ENCODE peak calls at places on chromosomes 7 and 10, in five cellular contexts. Q is HCT116, O is K562, A is H1, L is GM12878. E is an unnamed sample.

GRCh38 chr10:132850896-132851295 is 64.9 kb upstream of the NKX6-2 start:
- DNase-seq in A (no peak), Q (no peak), O (no peak), L (no peak), E (no peak)

GRCh38 chr7:16078076-16078952 is 343.0 kb downstream of the CRPPA start:
- DNase-seq in A (no peak), O (peak), Q (peak), L (no peak), E (peak)

GRCh38 chr10:45375716-45376231 is 1.8 kb downstream of the ALOX5 start:
- DNase-seq in O (peak), L (no peak), A (no peak), Q (no peak), E (no peak)

GRCh38 chr7:4937411-4937810 is 21.6 kb downstream of the MMD2 start:
- DNase-seq in A (no peak), Q (no peak), O (no peak), L (no peak), E (no peak)

GRCh38 chr7:108114117-108114841 is 15.9 kb downstream of the LAMB4 start:
- DNase-seq in A (peak), Q (peak), L (no peak), O (no peak), E (peak)

GRCh38 chr7:37234334-37234733 is 214.3 kb downstream of the ELMO1 start:
- DNase-seq in O (no peak), Q (no peak), L (no peak), A (no peak), E (peak)

GRCh38 chr10:8722835-8723234 is 668.3 kb downstream of the GATA3 start:
- DNase-seq in O (no peak), L (no peak), Q (no peak), A (no peak), E (no peak)

GRCh38 chr10:5584895-5585516 is 60.2 kb downstream of the CALML3 start:
- DNase-seq in A (no peak), L (peak), O (no peak), Q (peak), E (peak)

GRCh38 chr7:25985196-25985595 is 166.8 kb upstream of the NFE2L3 start:
- DNase-seq in L (no peak), O (no peak), Q (no peak), A (no peak), E (no peak)

GRCh38 chr10:128463991-128464755 is 337.9 kb upstream of the MKI67 start:
- DNase-seq in Q (peak), A (no peak), O (no peak), L (peak), E (peak)

GRCh38 chr7:131557521-131558385 is 1.3 kb upstream of the PODXL start:
- DNase-seq in Q (no peak), L (no peak), A (peak), O (no peak), E (peak)

GRCh38 chr10:22761569-22762220 is 47.3 kb upstream of the PIP4K2A start:
- DNase-seq in L (no peak), Q (no peak), A (no peak), O (no peak), E (no peak)

GRCh38 chr7:73613954-73614735 is 10.2 kb downstream of the MLXIPL start:
- DNase-seq in O (no peak), Q (no peak), A (no peak), L (no peak), E (no peak)

GRCh38 chr7:585229-585711 is 65.6 kb upstream of the PDGFA start:
- DNase-seq in O (peak), Q (no peak), L (peak), A (no peak), E (no peak)

GRCh38 chr7:80082214-80082613 is 52.4 kb upstream of the GNAI1 start:
- DNase-seq in Q (no peak), A (no peak), O (no peak), L (no peak), E (no peak)

GRCh38 chr10:14048930-14049613 is 281.7 kb downstream of the FRMD4A start:
- DNase-seq in Q (no peak), L (peak), O (no peak), A (no peak), E (no peak)

GRCh38 chr7:17130281-17131059 is 168.0 kb upstream of the AHR start:
- DNase-seq in O (no peak), Q (peak), L (no peak), A (no peak), E (peak)

GRCh38 chr10:127694580-127695193 is 42.3 kb upstream of the FOXI2 start:
- DNase-seq in L (no peak), O (peak), A (peak), Q (peak), E (peak)

GRCh38 chr10:89450901-89451300 is 36.5 kb downstream of the IFIT5 start:
- DNase-seq in L (no peak), Q (no peak), O (no peak), A (no peak), E (no peak)

GRCh38 chr7:144137501-144137900 is 14.5 kb downstream of the OR2A14 start:
- DNase-seq in L (no peak), O (no peak), Q (no peak), A (no peak), E (no peak)

GRCh38 chr10:112082134-112082533 is 101.4 kb downstream of the GPAM start:
- DNase-seq in O (no peak), Q (no peak), A (no peak), L (no peak), E (no peak)

GRCh38 chr10:97532935-97533671 is 34.4 kb downstream of the UBTD1 start:
- DNase-seq in A (peak), Q (no peak), O (no peak), L (no peak), E (no peak)

DNA sequence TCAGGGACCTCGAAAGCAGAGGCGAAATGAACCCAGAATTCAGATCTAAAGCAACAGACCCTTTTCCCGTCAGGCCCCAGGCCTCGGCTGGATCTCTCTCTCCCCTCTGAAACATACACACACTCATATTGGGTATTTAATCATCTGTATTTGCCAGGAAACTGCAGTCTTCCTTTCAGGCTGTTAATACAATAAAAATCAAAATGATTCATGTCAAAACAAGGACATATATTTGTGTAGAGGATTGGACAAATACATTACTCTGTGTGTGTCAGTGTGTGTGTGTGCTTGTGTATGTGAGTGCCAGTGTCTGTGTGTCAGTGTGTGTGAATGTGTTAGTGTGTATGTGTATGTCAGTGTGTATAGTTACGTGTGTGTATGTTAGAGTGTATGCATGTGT is 90.8 kb downstream of the JCAD start:
- DNase-seq in Q (no peak), L (no peak), O (no peak), A (no peak), E (no peak)
- H3K9ac ChIP-seq in Q (no peak), L (no peak), O (no peak), A (no peak), E (no peak)

DNA sequence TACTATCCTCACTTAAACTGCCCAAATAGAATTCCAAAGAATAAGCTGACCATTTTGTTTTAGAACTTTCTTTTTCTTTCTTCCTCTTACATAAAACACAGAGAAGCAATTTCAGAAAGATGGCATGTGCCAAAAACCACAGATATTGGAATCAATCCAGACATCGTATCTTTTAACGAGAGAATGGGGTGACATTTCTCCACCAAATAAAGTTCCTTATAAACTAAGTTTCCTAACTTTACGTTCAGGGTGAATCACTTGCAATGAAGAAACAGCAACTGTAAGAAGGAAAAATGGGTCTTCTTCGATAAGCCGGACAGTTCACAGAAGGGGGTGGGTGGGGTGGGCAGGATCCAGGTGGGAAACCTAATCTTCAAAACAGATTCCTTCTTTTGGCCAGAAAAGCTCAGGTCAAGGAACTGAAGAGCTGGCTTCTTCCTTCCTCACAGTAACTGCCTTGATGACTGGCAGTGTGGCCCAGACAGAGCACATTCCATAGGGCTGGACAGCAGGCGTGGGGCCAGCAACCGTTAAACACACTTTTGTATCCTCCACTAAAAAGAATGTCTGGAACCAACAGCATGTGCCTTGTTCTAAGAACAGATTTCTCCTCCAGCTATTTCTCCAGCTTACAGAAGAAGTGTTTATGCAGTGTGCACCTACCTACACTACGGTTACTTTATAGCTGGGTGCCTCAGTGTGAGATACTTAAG is 31.5 kb downstream of the CREB3L2 start:
- DNase-seq in A (no peak), Q (no peak), L (no peak), O (no peak), E (no peak)
- TF ChIP-seq ZNF274 in A (no peak), Q (no peak), L (no peak), O (no peak), E (no peak)

DNA sequence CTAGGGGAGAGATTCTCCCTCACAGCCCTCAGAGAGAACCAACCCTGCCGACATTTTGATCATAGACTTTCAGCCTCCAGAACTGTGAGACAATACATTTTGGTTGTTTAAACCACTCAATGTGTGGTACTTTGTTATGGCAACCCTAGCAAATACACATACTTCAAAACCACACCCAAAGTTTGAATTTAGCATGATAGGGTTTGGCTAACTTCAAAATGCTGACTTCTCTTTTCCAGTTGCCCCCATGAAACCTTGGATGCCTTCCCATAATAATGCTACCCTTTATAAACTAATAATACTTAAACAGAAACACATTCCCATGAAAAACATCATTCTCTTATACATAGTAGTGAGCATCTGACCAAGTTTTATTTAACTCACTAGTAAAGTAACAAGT is 149.7 kb downstream of the DGKI start:
- DNase-seq in A (no peak), O (no peak), Q (no peak), L (no peak), E (no peak)
- H3K9ac ChIP-seq in A (no peak), O (no peak), Q (no peak), L (no peak), E (no peak)

GRCh38 chr10:102420810-102421644 is at the start of gene FBXL15:
- DNase-seq in Q (peak), L (peak), O (peak), A (peak), E (peak)
- TF ChIP-seq ZNF274 in Q (no peak), L (no peak), O (no peak), A (no peak), E (no peak)

GRCh38 chr10:70804424-70804814 is 11.3 kb upstream of the SGPL1 start:
- DNase-seq in L (no peak), O (no peak), Q (no peak), A (no peak), E (no peak)

GRCh38 chr10:70805619-70806215 is 10.0 kb upstream of the SGPL1 start:
- DNase-seq in Q (no peak), L (no peak), O (no peak), A (no peak), E (no peak)

GRCh38 chr10:70809011-70809611 is 6.6 kb upstream of the SGPL1 start:
- DNase-seq in A (no peak), L (no peak), Q (no peak), O (no peak), E (no peak)

GRCh38 chr10:70807566-70807965 is 8.2 kb upstream of the SGPL1 start:
- DNase-seq in O (no peak), L (no peak), A (no peak), Q (no peak), E (no peak)

GRCh38 chr10:70806841-70807240 is 8.9 kb upstream of the SGPL1 start:
- DNase-seq in Q (no peak), A (no peak), L (no peak), O (no peak), E (no peak)
- H3K9ac ChIP-seq in Q (no peak), A (no peak), L (no peak), O (no peak), E (no peak)

GRCh38 chr7:104327534-104327933 is 869 bp upstream of the LHFPL3 start:
- DNase-seq in A (no peak), L (no peak), Q (no peak), O (no peak), E (no peak)

GRCh38 chr7:104327963-104328307 is 468 bp upstream of the LHFPL3 start:
- DNase-seq in A (no peak), L (no peak), Q (no peak), O (no peak), E (no peak)

GRCh38 chr7:104328308-104328969 is at the start of gene LHFPL3:
- DNase-seq in O (no peak), Q (no peak), L (no peak), A (peak), E (no peak)

GRCh38 chr7:104328970-104329825 is 795 bp downstream of the LHFPL3 start:
- DNase-seq in O (no peak), Q (no peak), A (peak), L (no peak), E (no peak)
- TF ChIP-seq ZNF274 in O (no peak), Q (no peak), A (no peak), L (no peak), E (no peak)

GRCh38 chr10:91385686-91386085 is 24.5 kb upstream of the HECTD2 start:
- DNase-seq in O (no peak), A (no peak), L (no peak), Q (no peak), E (no peak)
- H3K9ac ChIP-seq in O (no peak), A (no peak), L (no peak), Q (no peak), E (no peak)

DNA sequence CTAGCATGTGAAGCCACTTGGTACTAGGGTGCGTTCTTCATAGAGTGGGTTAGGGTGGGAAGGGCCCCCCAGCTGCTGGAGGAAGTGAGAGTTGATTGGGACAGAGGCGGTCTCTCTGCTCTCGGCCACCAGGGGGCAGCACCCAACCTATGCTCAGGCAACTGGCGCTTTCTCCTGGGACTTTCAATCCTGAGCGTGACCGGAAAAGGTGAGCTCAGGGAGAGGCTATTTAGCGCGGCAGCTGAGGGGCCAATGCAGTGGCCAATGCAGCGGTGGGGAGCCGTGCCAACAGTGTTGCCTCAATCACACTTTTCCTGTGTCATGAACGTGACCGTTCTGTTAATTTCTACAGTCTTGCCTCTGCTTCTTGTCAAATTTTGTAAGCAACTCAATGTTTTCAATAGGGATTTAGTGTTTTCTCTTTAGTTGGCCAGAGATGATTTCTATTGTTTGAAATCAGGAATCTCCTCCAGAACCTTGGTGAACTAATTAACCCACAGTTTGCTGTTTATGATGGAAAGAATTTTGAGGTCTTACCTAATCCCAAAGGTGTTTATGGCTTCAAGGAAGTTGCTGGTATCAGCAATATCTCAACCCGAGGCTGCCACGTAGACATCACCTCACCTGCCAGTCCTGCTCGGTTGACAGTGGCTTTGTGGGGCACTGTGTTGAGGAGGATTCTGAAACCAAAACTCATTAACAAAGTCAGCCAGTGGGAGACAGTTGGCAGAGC is 67.9 kb upstream of the PDZD8 start:
- DNase-seq in A (peak), Q (peak), O (peak), L (peak), E (peak)
- TF ChIP-seq ZNF274 in A (no peak), Q (no peak), O (no peak), L (no peak), E (no peak)

DNA sequence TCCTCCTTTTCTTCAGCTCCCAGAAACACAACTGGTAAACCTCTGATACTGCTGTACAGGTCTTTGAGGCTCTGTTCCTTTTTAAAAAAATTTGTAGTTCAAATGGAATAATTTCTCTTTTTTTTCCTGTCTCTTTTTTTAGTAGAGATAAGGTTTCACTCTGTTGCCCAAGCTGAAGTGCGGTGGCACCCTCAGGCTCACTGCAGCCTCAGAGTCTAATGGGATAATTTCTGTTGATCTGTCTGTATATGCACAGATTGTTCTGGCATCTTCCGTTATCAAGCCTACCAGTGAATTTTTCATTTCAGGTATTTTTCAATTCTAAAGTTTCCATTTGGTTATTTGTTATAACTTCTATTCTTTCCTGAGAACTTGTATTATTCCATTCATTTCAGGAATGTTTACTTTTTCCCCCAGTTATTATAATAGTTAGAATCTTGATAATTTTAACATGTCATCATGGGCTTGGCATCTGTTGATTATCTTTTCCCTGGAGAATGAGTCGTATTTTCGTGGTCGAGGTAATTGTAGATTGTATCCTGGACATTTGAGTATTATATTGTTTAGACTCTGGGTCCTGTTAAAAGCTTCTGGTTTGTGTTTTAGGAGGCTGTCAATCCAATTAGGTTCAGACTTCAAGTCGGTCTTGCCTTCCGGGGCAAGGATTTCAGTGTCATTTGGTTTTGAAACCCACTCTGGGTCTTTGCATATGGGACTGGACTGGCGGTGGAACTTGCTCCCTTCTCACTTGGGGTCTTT is 24.5 kb downstream of the CRCP start:
- DNase-seq in A (no peak), Q (no peak), L (no peak), O (no peak), E (no peak)
- H3K9ac ChIP-seq in A (no peak), Q (no peak), L (no peak), O (no peak), E (no peak)

GRCh38 chr7:124811341-124811740 is 45.7 kb upstream of the GPR37 start:
- DNase-seq in O (no peak), L (no peak), Q (no peak), A (no peak), E (no peak)
- TF ChIP-seq ZNF274 in O (no peak), L (no peak), Q (no peak), A (no peak), E (no peak)

E was measured in NT2/D1.